ENCODE peak calls at places on chromosomes 1 and 21, in six cellular contexts. N is SW480, K is activated T-cell treated with anti-CD3 and anti-CD28 coated beads for 1 hour, I is Right ventricle myocardium inferior, B is cardiac fibroblast, X is neuronal stem cell. H is an unnamed sample.

GRCh38 chr1:18941221-18942141 is 15.0 kb downstream of the IFFO2 start:
- DNase-seq in N (peak; percentile 88), K (no peak), I (peak; percentile 58), B (peak; percentile 75), X (peak; percentile 70), H (peak; percentile 74)

GRCh38 chr1:184677344-184677743 is 77.3 kb downstream of the EDEM3 start:
- DNase-seq in N (no peak), K (no peak), I (no peak), B (no peak), X (no peak), H (no peak)

GRCh38 chr1:31364561-31365255 is 8.2 kb downstream of the FABP3 start:
- DNase-seq in N (no peak), K (no peak), I (no peak), B (no peak), X (no peak), H (no peak)

GRCh38 chr1:17460265-17460664 is 20.8 kb upstream of the RCC2 start:
- DNase-seq in N (peak; percentile 52), K (no peak), I (no peak), B (no peak), X (no peak), H (peak; percentile 99)

GRCh38 chr1:29398431-29398830 is 162.1 kb downstream of the PTPRU start:
- DNase-seq in N (peak; percentile 50), K (no peak), I (no peak), B (peak; percentile 5), X (no peak), H (peak; percentile 78)

GRCh38 chr1:115469703-115470476 is 131.8 kb upstream of the NGF start:
- DNase-seq in N (peak; percentile 55), K (no peak), I (no peak), B (peak; percentile 74), X (peak; percentile 15), H (peak; percentile 74)

GRCh38 chr1:6028042-6028895 is 17.4 kb upstream of the KCNAB2 start:
- DNase-seq in N (peak; percentile 40), K (peak; percentile 33), I (peak; percentile 75), B (peak; percentile 27), X (no peak), H (peak; percentile 7)

GRCh38 chr21:20875741-20876140 is 122.5 kb upstream of the NCAM2 start:
- DNase-seq in N (peak; percentile 34), K (no peak), I (no peak), B (no peak), X (peak; percentile 2), H (no peak)

GRCh38 chr21:43923391-43923790 is 58.4 kb downstream of the AGPAT3 start:
- DNase-seq in N (no peak), K (no peak), I (no peak), B (peak; percentile 21), X (no peak), H (no peak)

GRCh38 chr1:184792450-184792969 is 37.9 kb upstream of the EDEM3 start:
- DNase-seq in N (peak; percentile 21), K (no peak), I (peak; percentile 86), B (peak; percentile 99), X (no peak), H (peak; percentile 97)

GRCh38 chr1:182279724-182280506 is 111.7 kb downstream of the GLUL start:
- DNase-seq in N (peak; percentile 13), K (no peak), I (no peak), B (no peak), X (peak; percentile 46), H (no peak)